ENCODE peak calls at places on chromosome 10, in four cellular contexts. G is astrocyte of the spinal cord, J is WTC11, R is fibroblast of villous mesenchyme. B is an unnamed sample.

GRCh38 chr10:52566471-52567246 is 205.9 kb downstream of the MBL2 start:
- DNase-seq in R (peak), G (peak), J (no peak), B (no peak)

GRCh38 chr10:127148066-127148932 is 48.1 kb downstream of the INSYN2A start:
- DNase-seq in J (no peak), R (peak), G (peak), B (no peak)

GRCh38 chr10:91887075-91887899 is 22.0 kb downstream of the FGFBP3 start:
- DNase-seq in J (peak), G (peak), R (peak), B (peak)

GRCh38 chr10:132850896-132851295 is 64.9 kb upstream of the NKX6-2 start:
- DNase-seq in R (no peak), J (peak), G (no peak), B (no peak)

GRCh38 chr10:98632456-98633150 is 185.9 kb upstream of the HPS1 start:
- DNase-seq in G (no peak), R (no peak), J (no peak), B (no peak)

GRCh38 chr10:93604145-93604544 is 3.1 kb upstream of the RBP4 start:
- DNase-seq in R (no peak), J (no peak), G (no peak), B (no peak)

GRCh38 chr10:63644398-63645142 is 123.4 kb downstream of the REEP3 start:
- DNase-seq in R (no peak), G (no peak), J (no peak), B (no peak)

GRCh38 chr10:64369885-64370773 is 848.9 kb downstream of the REEP3 start:
- DNase-seq in J (no peak), R (no peak), G (no peak), B (no peak)

GRCh38 chr10:13633689-13634088 is 46.9 kb downstream of the PRPF18 start:
- DNase-seq in J (no peak), G (peak), R (peak), B (no peak)

GRCh38 chr10:63692205-63692896 is 171.2 kb downstream of the REEP3 start:
- DNase-seq in R (no peak), G (no peak), J (no peak), B (no peak)

GRCh38 chr10:130936844-130937243 is 374.7 kb downstream of the TCERG1L start:
- DNase-seq in G (no peak), J (no peak), R (no peak), B (no peak)

DNA sequence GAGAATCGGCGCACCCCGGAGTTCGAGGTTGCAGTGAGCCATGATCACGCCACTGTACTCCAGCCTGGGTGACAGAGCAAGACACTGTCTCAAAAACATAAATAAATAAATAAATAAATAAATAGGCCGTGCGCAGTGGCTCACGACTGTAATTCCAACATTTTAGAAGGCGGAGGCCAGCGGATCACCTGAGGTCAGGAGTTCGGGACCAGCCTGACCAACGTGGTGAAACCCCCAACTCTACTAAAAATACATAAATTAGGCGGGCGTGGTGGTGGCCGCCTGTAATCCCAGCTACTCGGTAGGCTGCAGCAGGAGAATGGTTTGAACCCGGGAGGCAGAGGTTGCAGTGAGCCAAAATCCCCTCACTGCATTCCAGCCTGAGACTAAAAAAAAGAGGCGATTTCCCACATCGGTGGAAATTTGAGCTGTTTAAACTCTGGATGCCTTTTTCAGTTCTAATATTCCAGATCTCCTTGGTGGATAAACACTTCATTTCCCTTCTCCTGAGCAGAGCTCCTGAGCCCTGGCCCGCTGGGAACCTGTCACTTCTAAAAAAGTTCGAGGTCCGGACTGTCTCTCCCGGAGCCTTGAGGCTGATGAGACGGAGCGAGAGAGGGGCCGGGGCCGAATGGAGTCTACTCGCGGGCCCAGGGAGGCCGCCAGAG is 2.0 kb upstream of the NFKB2 start:
- DNase-seq in R (no peak), G (no peak), J (no peak), B (no peak)
- TF ChIP-seq CTCF in R (peak), G (peak), J (peak), B (peak)

GRCh38 chr10:3452683-3453388 is 280.3 kb upstream of the PITRM1 start:
- DNase-seq in G (peak), J (no peak), R (peak), B (no peak)

GRCh38 chr10:3451516-3452185 is 279.1 kb upstream of the PITRM1 start:
- DNase-seq in G (no peak), R (no peak), J (no peak), B (no peak)

GRCh38 chr10:3455385-3456334 is 283.1 kb upstream of the PITRM1 start:
- DNase-seq in G (peak), J (no peak), R (peak), B (no peak)

GRCh38 chr10:3452234-3452633 is 279.7 kb upstream of the PITRM1 start:
- DNase-seq in R (peak), G (peak), J (no peak), B (no peak)
- TF ChIP-seq CTCF in R (peak), G (peak), J (no peak), B (no peak)

DNA sequence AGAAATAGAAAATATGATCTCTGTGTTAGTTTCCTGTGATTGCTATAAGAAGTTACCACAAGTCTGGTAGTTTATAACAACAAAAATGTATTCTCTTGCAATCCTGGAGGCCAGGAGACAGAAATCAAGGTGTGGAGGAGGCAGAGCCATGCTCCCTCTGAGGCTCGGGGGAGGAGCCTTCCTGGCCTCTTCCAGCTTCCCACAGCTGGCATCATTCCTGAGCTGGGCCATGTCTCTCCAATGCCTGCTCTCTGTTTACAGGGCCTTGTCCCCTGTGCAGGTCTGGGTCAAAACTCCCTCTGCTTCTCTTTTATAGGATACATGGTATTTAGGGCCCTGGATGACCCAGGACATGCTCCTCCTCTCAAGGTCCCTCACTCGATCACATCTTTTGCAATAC is 81.3 kb upstream of the RET start:
- DNase-seq in J (peak), R (no peak), G (no peak), B (no peak)
- TF ChIP-seq CTCF in J (no peak), R (no peak), G (no peak), B (no peak)

DNA sequence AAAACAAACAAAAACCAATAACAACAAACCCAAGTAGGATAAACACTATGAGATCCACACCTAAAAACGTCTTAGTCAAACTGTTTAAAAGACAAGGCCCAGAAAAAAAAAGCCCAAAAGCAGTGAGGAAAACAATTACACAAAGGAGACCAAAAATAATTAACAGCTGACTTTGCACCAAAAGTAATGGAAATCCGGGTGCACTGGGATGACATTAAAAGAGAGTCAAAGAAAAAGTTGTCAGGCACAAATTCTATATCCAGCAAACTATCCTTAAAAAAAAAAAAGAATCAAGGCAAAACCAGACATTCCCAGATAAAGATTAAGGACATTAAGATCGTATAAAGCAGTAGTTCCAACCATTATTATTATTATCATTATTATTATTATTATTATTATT is 7.9 kb upstream of the ANKRD26 start:
- DNase-seq in J (no peak), G (no peak), R (no peak), B (no peak)
- TF ChIP-seq CTCF in J (no peak), G (no peak), R (no peak), B (no peak)